ENCODE peak calls at places on chromosome 1, in ten cellular contexts. A is CD4-positive, alpha-beta T cell; J is endodermal cell; D is glutamatergic neuron; T is fibroblast of lung; O is mammary epithelial cell; I is stomach; Z is fibroblast of pulmonary artery; K is WERI-Rb-1; W is kidney epithelial cell. E is an unnamed sample.

GRCh38 chr1:201014816-201015200 is 8.7 kb downstream of the KIF21B start:
- DNase-seq in A (no peak), T (peak; percentile 44), I (no peak), J (no peak), O (no peak), K (no peak), Z (no peak), D (no peak), W (no peak), E (no peak)

GRCh38 chr1:184684285-184685077 is 70.2 kb downstream of the EDEM3 start:
- DNase-seq in A (no peak), T (no peak), O (no peak), W (no peak), K (no peak), D (no peak), Z (no peak), I (peak; percentile 50), J (no peak), E (no peak)

GRCh38 chr1:3501856-3502665 is 47.6 kb downstream of the ARHGEF16 start:
- DNase-seq in O (peak; percentile 28), D (no peak), T (peak; percentile 42), I (peak; percentile 34), J (peak; percentile 97), W (no peak), Z (peak; percentile 54), K (peak; percentile 46), A (no peak), E (peak; percentile 39)

GRCh38 chr1:61448934-61449368 is 276.0 kb downstream of the TM2D1 start:
- DNase-seq in W (no peak), J (no peak), O (peak; percentile 77), I (no peak), K (no peak), T (peak; percentile 20), D (no peak), A (no peak), Z (peak; percentile 96), E (no peak)

GRCh38 chr1:27503033-27503432 is 13.1 kb upstream of the WASF2 start:
- DNase-seq in O (no peak), A (no peak), T (no peak), D (no peak), W (no peak), J (no peak), K (no peak), I (no peak), Z (no peak), E (no peak)

GRCh38 chr1:244319283-244320132 is 132.2 kb downstream of the ADSS2 start:
- DNase-seq in J (no peak), D (no peak), Z (peak; percentile 74), I (no peak), T (peak; percentile 82), O (peak; percentile 87), W (peak; percentile 65), K (no peak), A (no peak), E (peak; percentile 73)

GRCh38 chr1:57576750-57577149 is 152.9 kb upstream of the DAB1 start:
- DNase-seq in D (no peak), O (no peak), K (no peak), W (no peak), A (no peak), Z (no peak), I (peak; percentile 82), J (no peak), T (no peak), E (no peak)

GRCh38 chr1:113027008-113027407 is 46.0 kb upstream of the LRIG2 start:
- DNase-seq in T (no peak), D (no peak), A (no peak), W (no peak), O (no peak), J (peak; percentile 48), I (no peak), K (no peak), Z (no peak), E (no peak)

GRCh38 chr1:28775121-28775942 is 36.6 kb upstream of the OPRD1 start:
- DNase-seq in Z (peak; percentile 63), J (peak; percentile 90), D (peak; percentile 65), A (peak; percentile 63), T (peak; percentile 17), K (no peak), I (peak; percentile 79), W (no peak), O (peak; percentile 68), E (no peak)

GRCh38 chr1:216111842-216112241 is 311.4 kb downstream of the USH2A start:
- DNase-seq in A (no peak), J (no peak), I (no peak), W (no peak), T (no peak), O (no peak), K (no peak), D (no peak), Z (peak; percentile 0), E (peak; percentile 6)

GRCh38 chr1:117598489-117598888 is 7.4 kb upstream of the TENT5C start:
- DNase-seq in T (no peak), I (no peak), A (no peak), W (no peak), Z (no peak), J (no peak), K (no peak), D (no peak), O (no peak), E (no peak)
- TF ChIP-seq CTCF in T (no peak), I (no peak), A (no peak), W (no peak), Z (no peak), J (no peak), K (no peak), D (no peak), O (no peak), E (no peak)

GRCh38 chr1:182765416-182765815 is 24.2 kb upstream of the NPL start:
- DNase-seq in I (no peak), W (no peak), J (no peak), K (no peak), D (no peak), T (no peak), Z (no peak), A (no peak), O (no peak), E (no peak)

GRCh38 chr1:182766050-182766449 is 23.5 kb upstream of the NPL start:
- DNase-seq in W (no peak), J (no peak), Z (no peak), I (no peak), D (no peak), T (no peak), K (no peak), O (no peak), A (no peak), E (no peak)

GRCh38 chr1:182764029-182764768 is 25.4 kb upstream of the NPL start:
- DNase-seq in W (no peak), O (no peak), Z (no peak), A (no peak), D (no peak), I (no peak), J (no peak), K (no peak), T (no peak), E (no peak)

GRCh38 chr1:182768973-182769372 is 20.6 kb upstream of the NPL start:
- DNase-seq in I (no peak), D (no peak), T (peak; percentile 64), Z (peak; percentile 18), W (no peak), K (no peak), A (no peak), O (peak; percentile 30), J (no peak), E (no peak)

GRCh38 chr1:182766881-182767645 is 22.5 kb upstream of the NPL start:
- DNase-seq in D (no peak), I (no peak), J (no peak), W (no peak), O (no peak), K (no peak), Z (no peak), A (no peak), T (no peak), E (no peak)
- TF ChIP-seq CTCF in D (no peak), I (no peak), J (no peak), W (no peak), O (no peak), K (no peak), Z (no peak), A (no peak), T (no peak), E (no peak)

GRCh38 chr1:25487628-25488027 is 55.8 kb upstream of the LDLRAP1 start:
- DNase-seq in J (no peak), A (peak; percentile 25), K (no peak), O (no peak), Z (no peak), I (no peak), D (no peak), W (no peak), T (no peak), E (no peak)

GRCh38 chr1:25485536-25486235 is 55.0 kb downstream of the MACO1 start:
- DNase-seq in K (no peak), Z (no peak), O (no peak), I (no peak), W (no peak), D (no peak), A (no peak), J (no peak), T (no peak), E (no peak)

GRCh38 chr1:25484096-25484495 is 53.4 kb downstream of the MACO1 start:
- DNase-seq in Z (no peak), T (no peak), J (no peak), A (no peak), D (no peak), K (no peak), I (peak; percentile 71), O (no peak), W (no peak), E (no peak)

GRCh38 chr1:25484533-25484932 is 53.8 kb downstream of the MACO1 start:
- DNase-seq in J (no peak), K (no peak), I (no peak), Z (no peak), W (no peak), O (no peak), T (no peak), A (no peak), D (no peak), E (no peak)

GRCh38 chr1:25486602-25487001 is 55.9 kb downstream of the MACO1 start:
- DNase-seq in W (no peak), O (peak; percentile 16), D (no peak), T (peak; percentile 44), K (peak; percentile 41), A (no peak), J (peak; percentile 76), I (no peak), Z (no peak), E (peak; percentile 34)
- TF ChIP-seq CTCF in W (no peak), O (no peak), D (no peak), T (peak; percentile 24), K (peak; percentile 46), A (no peak), J (peak; percentile 67), I (no peak), Z (peak; percentile 23), E (peak; percentile 57)

DNA sequence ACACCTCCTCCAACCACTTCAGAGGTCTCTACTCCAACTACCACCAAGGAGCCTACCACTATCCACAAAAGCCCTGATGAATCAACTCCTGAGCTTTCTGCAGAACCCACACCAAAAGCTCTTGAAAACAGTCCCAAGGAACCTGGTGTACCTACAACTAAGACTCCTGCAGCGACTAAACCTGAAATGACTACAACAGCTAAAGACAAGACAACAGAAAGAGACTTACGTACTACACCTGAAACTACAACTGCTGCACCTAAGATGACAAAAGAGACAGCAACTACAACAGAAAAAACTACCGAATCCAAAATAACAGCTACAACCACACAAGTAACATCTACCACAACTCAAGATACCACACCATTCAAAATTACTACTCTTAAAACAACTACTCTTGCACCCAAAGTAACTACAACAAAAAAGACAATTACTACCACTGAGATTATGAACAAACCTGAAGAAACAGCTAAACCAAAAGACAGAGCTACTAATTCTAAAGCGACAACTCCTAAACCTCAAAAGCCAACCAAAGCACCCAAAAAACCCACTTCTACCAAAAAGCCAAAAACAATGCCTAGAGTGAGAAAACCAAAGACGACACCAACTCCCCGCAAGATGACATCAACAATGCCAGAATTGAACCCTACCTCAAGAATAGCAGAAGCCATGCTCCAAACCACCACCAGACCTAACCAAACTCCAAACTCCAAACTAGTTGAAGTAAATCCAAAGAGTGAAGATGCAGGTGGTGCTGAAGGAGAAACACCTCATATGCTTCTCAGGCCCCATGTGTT is 66.6 kb downstream of the TPR start:
- DNase-seq in Z (no peak), W (no peak), D (no peak), O (no peak), K (no peak), A (no peak), J (no peak), I (no peak), T (no peak), E (no peak)
- TF ChIP-seq CTCF in Z (no peak), W (no peak), D (no peak), O (no peak), K (no peak), A (no peak), J (no peak), I (no peak), T (no peak), E (no peak)

E was measured in HFFc6.